ENCODE peak calls at places on chromosome 4, in seven cellular contexts. T is stomach, L is heart right ventricle, Z is left ventricle myocardium inferior, R is upper lobe of right lung, V is PC-3, D is fibroblast of mammary gland. C is an unnamed sample.

GRCh38 chr4:39970559-39971270 is 7.0 kb downstream of the PDS5A start:
- DNase-seq in V (peak; percentile 12), D (no peak), L (no peak), T (no peak), Z (no peak), R (peak; percentile 63), C (no peak)

GRCh38 chr4:182818926-182819730 is 98.1 kb downstream of the DCTD start:
- DNase-seq in D (no peak), V (no peak), R (no peak), T (no peak), Z (no peak), L (no peak), C (no peak)

GRCh38 chr4:108940086-108941033 is 177.5 kb upstream of the ETNPPL start:
- DNase-seq in V (peak; percentile 24), T (no peak), Z (no peak), D (no peak), L (no peak), R (no peak), C (no peak)

GRCh38 chr4:15286041-15286440 is 141.8 kb upstream of the C1QTNF7 start:
- DNase-seq in L (no peak), Z (no peak), R (no peak), V (no peak), T (no peak), D (no peak), C (no peak)

GRCh38 chr4:107269175-107269574 is 233.1 kb upstream of the DKK2 start:
- DNase-seq in V (no peak), R (peak; percentile 44), D (no peak), Z (no peak), T (no peak), L (no peak), C (no peak)

GRCh38 chr4:89751416-89751815 is 85.5 kb downstream of the SNCA start:
- DNase-seq in T (no peak), L (no peak), Z (no peak), V (no peak), D (no peak), R (no peak), C (no peak)

GRCh38 chr4:83328486-83328885 is 6.2 kb downstream of the HPSE start:
- DNase-seq in L (no peak), T (no peak), R (no peak), D (no peak), Z (no peak), V (no peak), C (no peak)

GRCh38 chr4:118313098-118313497 is 39.7 kb downstream of the PRSS12 start:
- DNase-seq in V (no peak), R (no peak), L (no peak), T (no peak), D (no peak), Z (no peak), C (no peak)

GRCh38 chr4:82248903-82249632 is 124.7 kb downstream of the HNRNPD start:
- DNase-seq in Z (no peak), T (no peak), L (no peak), D (no peak), V (no peak), R (no peak), C (no peak)

GRCh38 chr4:77634132-77634785 is 28.6 kb downstream of the CXCL13 start:
- DNase-seq in D (no peak), L (no peak), V (no peak), R (no peak), T (no peak), Z (no peak), C (no peak)

GRCh38 chr4:52783069-52783468 is 31.8 kb upstream of the ERVMER34-1 start:
- DNase-seq in V (no peak), R (no peak), T (no peak), Z (no peak), L (no peak), D (no peak), C (no peak)

GRCh38 chr4:142818476-142818875 is 27.6 kb downstream of the INPP4B start:
- DNase-seq in D (peak; percentile 5), L (no peak), Z (no peak), T (no peak), R (no peak), V (no peak), C (no peak)

GRCh38 chr4:40576651-40577480 is 52.8 kb downstream of the RBM47 start:
- DNase-seq in V (peak; percentile 88), Z (peak; percentile 49), T (peak; percentile 85), D (peak; percentile 96), R (peak; percentile 93), L (peak; percentile 80), C (peak; percentile 88)

GRCh38 chr4:185304541-185304940 is 91.2 kb downstream of the LRP2BP start:
- DNase-seq in Z (no peak), R (no peak), V (no peak), D (no peak), T (no peak), L (no peak), C (no peak)

GRCh38 chr4:148779771-148780170 is 337.6 kb upstream of the NR3C2 start:
- DNase-seq in V (no peak), Z (no peak), D (no peak), L (no peak), R (no peak), T (no peak), C (no peak)

GRCh38 chr4:81490761-81491160 is 19.1 kb upstream of the RASGEF1B start:
- DNase-seq in D (no peak), L (no peak), V (no peak), T (no peak), Z (no peak), R (no peak), C (no peak)

GRCh38 chr4:107419052-107419451 is 301.0 kb downstream of the PAPSS1 start:
- DNase-seq in V (no peak), T (no peak), D (no peak), Z (no peak), L (no peak), R (no peak), C (no peak)

GRCh38 chr4:181870326-181870725 is 372.9 kb upstream of the TENM3 start:
- DNase-seq in Z (no peak), L (no peak), T (no peak), R (no peak), D (peak; percentile 54), V (no peak), C (no peak)

GRCh38 chr4:19399001-19399400 is 852.7 kb upstream of the SLIT2 start:
- DNase-seq in L (no peak), Z (no peak), D (peak; percentile 27), T (no peak), R (no peak), V (peak; percentile 73), C (no peak)

GRCh38 chr4:121950680-121951569 is 935 bp downstream of the TRPC3 start:
- DNase-seq in T (peak; percentile 27), Z (no peak), R (peak; percentile 66), D (no peak), L (peak; percentile 10), V (no peak), C (no peak)

GRCh38 chr4:4386296-4386735 is 586 bp upstream of the NSG1 start:
- DNase-seq in D (no peak), Z (no peak), L (no peak), V (no peak), R (no peak), T (no peak), C (no peak)

GRCh38 chr4:7016512-7016911 is 26.7 kb upstream of the TADA2B start:
- DNase-seq in L (no peak), D (no peak), T (no peak), V (no peak), Z (no peak), R (no peak), C (no peak)

GRCh38 chr4:74087481-74087880 is 11.5 kb downstream of the CXCL2 start:
- DNase-seq in D (no peak), Z (no peak), V (no peak), R (no peak), L (no peak), T (no peak), C (no peak)
- TF ChIP-seq CTCF in D (no peak), Z (no peak), V (no peak), R (no peak), L (no peak), T (no peak), C (no peak)

DNA sequence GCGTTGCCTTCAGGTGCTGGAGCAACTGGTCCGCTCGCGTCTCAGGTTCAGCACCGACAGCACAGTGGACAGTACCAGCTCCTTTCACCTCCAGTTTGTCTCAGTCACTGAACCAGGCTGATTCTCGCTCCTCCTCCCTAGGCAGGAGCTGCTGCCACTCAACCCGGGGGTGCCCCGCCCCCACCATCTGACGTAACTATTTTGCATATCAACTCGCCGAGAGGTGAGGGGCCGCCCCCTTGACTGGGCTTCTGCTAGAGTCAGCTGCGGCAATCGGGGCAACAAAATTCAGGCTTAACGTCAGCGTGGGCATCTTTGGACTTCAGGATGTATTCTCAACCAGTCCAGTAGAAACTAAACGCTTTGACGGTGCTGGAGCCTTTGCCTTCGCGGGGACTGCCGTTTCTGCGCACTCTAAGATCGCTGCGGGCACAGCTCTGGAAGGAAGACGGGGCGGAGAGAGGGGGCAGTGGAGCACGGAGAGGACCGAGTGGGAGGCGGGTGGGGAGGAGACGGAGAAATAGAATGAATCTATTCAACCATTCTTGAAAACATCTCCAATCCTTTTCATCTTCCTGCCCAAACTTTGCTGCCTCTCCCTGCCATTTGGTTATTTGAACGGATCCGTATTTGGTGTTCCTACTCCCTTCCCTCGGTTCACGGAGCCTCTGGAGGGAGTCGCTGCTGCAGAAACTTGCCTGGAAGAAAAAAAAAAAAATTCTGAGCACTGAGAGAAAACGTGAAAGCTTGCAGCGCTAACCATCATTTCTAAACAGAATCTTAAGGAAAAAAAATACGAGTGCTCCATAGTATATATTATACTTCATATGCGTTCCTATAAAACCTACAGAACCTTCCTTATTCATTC is at the start of gene FSTL5:
- DNase-seq in V (peak; percentile 53), D (peak; percentile 12), R (peak; percentile 84), T (peak; percentile 66), L (peak; percentile 5), Z (peak; percentile 18), C (peak; percentile 59)
- H3K4me3 ChIP-seq in V (peak within 1 kb of the TSS; percentile 63), D (no peak within 1 kb of the TSS), R (peak within 1 kb of the TSS; percentile 29), T (peak within 1 kb of the TSS; percentile 50), L (peak within 1 kb of the TSS; percentile 21), Z (peak within 1 kb of the TSS; percentile 56), C (peak within 1 kb of the TSS; percentile 32)

DNA sequence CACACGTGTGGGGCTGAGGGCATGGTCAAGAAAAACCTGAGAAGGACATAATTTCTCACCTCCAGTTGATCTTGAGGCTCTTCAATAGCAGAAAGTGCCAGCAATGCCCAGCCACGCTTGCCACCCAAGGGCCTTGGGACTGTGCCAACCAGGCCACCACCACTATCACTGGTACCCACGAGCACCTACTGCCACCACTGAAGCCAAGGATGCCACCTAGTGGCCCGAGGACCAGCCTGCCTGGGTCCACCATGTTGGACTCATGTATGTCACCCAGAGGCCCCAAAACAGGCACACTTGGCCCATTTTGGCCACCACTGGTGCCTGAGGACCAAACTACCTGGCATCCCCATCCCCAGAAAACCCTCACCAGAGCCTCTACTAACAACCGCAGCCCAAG is 191.8 kb downstream of the ADAM29 start:
- DNase-seq in T (no peak), V (no peak), L (no peak), Z (no peak), D (no peak), R (no peak), C (no peak)
- TF ChIP-seq CTCF in T (no peak), V (peak; percentile 21), L (no peak), Z (no peak), D (no peak), R (no peak), C (no peak)

DNA sequence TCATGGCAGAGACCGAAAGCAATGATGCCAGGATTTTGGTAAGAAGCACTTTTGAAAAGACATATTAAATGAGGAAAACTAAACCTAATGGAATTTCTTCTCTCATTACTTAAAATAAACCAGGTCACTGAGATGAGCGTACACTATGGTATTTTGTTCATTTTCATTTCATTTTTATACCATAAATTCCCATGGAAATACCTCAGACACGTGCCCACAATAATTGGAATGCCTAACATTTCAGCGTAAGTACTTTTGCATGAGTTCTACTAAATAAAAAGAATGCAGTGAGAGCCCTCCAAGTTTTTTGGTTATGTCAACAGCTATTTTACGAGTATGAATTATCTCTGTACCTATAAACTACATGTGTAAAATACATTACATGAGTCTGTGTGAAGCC is 3.2 kb downstream of the CAMK2D start:
- DNase-seq in R (no peak), V (peak; percentile 42), T (no peak), L (no peak), Z (no peak), D (peak; percentile 21), C (no peak)
- H3K4me3 ChIP-seq in R (peak overlapping the region; percentile 88), V (peak overlapping the region; percentile 91), T (peak overlapping the region; percentile 67), L (peak overlapping the region; percentile 87), Z (peak overlapping the region; percentile 92), D (peak overlapping the region; percentile 20), C (peak overlapping the region; percentile 88)